ENCODE peak calls at places on chromosomes 4 and X, in nine cellular contexts. One of them, this sample, is unnamed.

GRCh38 chr4:15779336-15779735 is 1.2 kb downstream of the CD38 start:
- DNase-seq in Karpas-422: peak; percentile 45
- DNase-seq in right cardiac atrium: peak; percentile 87
- DNase-seq in heart left ventricle: peak; percentile 69
- DNase-seq in GM23248: peak; percentile 74
- DNase-seq in aorta: peak; percentile 62
- DNase-seq in psoas muscle: peak; percentile 69
- DNase-seq in endodermal cell: peak; percentile 75
- DNase-seq in esophagus squamous epithelium: no peak
- DNase-seq in this sample: peak; percentile 67

GRCh38 chrX:154486396-154487207 is at the start of gene UBL4A:
- DNase-seq in endodermal cell: peak; percentile 75
- DNase-seq in right cardiac atrium: peak; percentile 89
- DNase-seq in psoas muscle: peak; percentile 72
- DNase-seq in Karpas-422: peak; percentile 84
- DNase-seq in GM23248: peak; percentile 63
- DNase-seq in aorta: peak; percentile 69
- DNase-seq in esophagus squamous epithelium: no peak
- DNase-seq in heart left ventricle: peak; percentile 69
- DNase-seq in this sample: peak; percentile 66

GRCh38 chr4:37770016-37770415 is 56.5 kb upstream of the PGM2 start:
- DNase-seq in psoas muscle: no peak
- DNase-seq in heart left ventricle: no peak
- DNase-seq in aorta: no peak
- DNase-seq in Karpas-422: no peak
- DNase-seq in GM23248: peak; percentile 77
- DNase-seq in right cardiac atrium: no peak
- DNase-seq in endodermal cell: no peak
- DNase-seq in esophagus squamous epithelium: no peak
- DNase-seq in this sample: no peak

GRCh38 chrX:114800719-114801118 is 216.7 kb downstream of the IL13RA2 start:
- DNase-seq in heart left ventricle: no peak
- DNase-seq in psoas muscle: no peak
- DNase-seq in endodermal cell: no peak
- DNase-seq in esophagus squamous epithelium: no peak
- DNase-seq in aorta: no peak
- DNase-seq in GM23248: peak; percentile 80
- DNase-seq in Karpas-422: no peak
- DNase-seq in right cardiac atrium: no peak
- DNase-seq in this sample: no peak

GRCh38 chr4:170672571-170672970 is 582.8 kb upstream of the AADAT start:
- DNase-seq in right cardiac atrium: no peak
- DNase-seq in endodermal cell: no peak
- DNase-seq in psoas muscle: no peak
- DNase-seq in esophagus squamous epithelium: no peak
- DNase-seq in GM23248: peak; percentile 36
- DNase-seq in heart left ventricle: no peak
- DNase-seq in aorta: no peak
- DNase-seq in Karpas-422: no peak
- DNase-seq in this sample: no peak

GRCh38 chr4:168621806-168622589 is 125.1 kb downstream of the PALLD start:
- DNase-seq in right cardiac atrium: no peak
- DNase-seq in heart left ventricle: no peak
- DNase-seq in Karpas-422: no peak
- DNase-seq in GM23248: peak; percentile 74
- DNase-seq in esophagus squamous epithelium: no peak
- DNase-seq in endodermal cell: no peak
- DNase-seq in aorta: no peak
- DNase-seq in psoas muscle: no peak
- DNase-seq in this sample: no peak

GRCh38 chr4:173934933-173935620 is 348.4 kb downstream of the FBXO8 start:
- DNase-seq in endodermal cell: no peak
- DNase-seq in esophagus squamous epithelium: no peak
- DNase-seq in psoas muscle: no peak
- DNase-seq in right cardiac atrium: no peak
- DNase-seq in aorta: no peak
- DNase-seq in GM23248: no peak
- DNase-seq in Karpas-422: no peak
- DNase-seq in heart left ventricle: no peak
- DNase-seq in this sample: no peak

GRCh38 chr4:52721968-52722814 is 29.0 kb downstream of the ERVMER34-1 start:
- DNase-seq in Karpas-422: peak; percentile 99
- DNase-seq in heart left ventricle: peak; percentile 96
- DNase-seq in endodermal cell: peak; percentile 99
- DNase-seq in aorta: peak; percentile 96
- DNase-seq in right cardiac atrium: peak; percentile 97
- DNase-seq in psoas muscle: peak; percentile 94
- DNase-seq in GM23248: peak; percentile 98
- DNase-seq in esophagus squamous epithelium: peak; percentile 88
- DNase-seq in this sample: peak; percentile 92

GRCh38 chrX:11611161-11611560 is 54.6 kb downstream of the ARHGAP6 start:
- DNase-seq in GM23248: no peak
- DNase-seq in aorta: no peak
- DNase-seq in psoas muscle: no peak
- DNase-seq in esophagus squamous epithelium: no peak
- DNase-seq in Karpas-422: no peak
- DNase-seq in right cardiac atrium: no peak
- DNase-seq in heart left ventricle: no peak
- DNase-seq in endodermal cell: no peak
- DNase-seq in this sample: no peak

GRCh38 chr4:10006604-10007435 is 14.5 kb downstream of the SLC2A9 start:
- DNase-seq in heart left ventricle: no peak
- DNase-seq in aorta: peak; percentile 64
- DNase-seq in right cardiac atrium: no peak
- DNase-seq in esophagus squamous epithelium: no peak
- DNase-seq in psoas muscle: peak; percentile 60
- DNase-seq in GM23248: peak; percentile 51
- DNase-seq in Karpas-422: no peak
- DNase-seq in endodermal cell: peak; percentile 64
- DNase-seq in this sample: peak; percentile 76

GRCh38 chrX:103878466-103879151 is 46.6 kb upstream of the RAB9B start:
- DNase-seq in endodermal cell: peak; percentile 57
- DNase-seq in heart left ventricle: no peak
- DNase-seq in aorta: no peak
- DNase-seq in psoas muscle: no peak
- DNase-seq in right cardiac atrium: no peak
- DNase-seq in esophagus squamous epithelium: no peak
- DNase-seq in Karpas-422: no peak
- DNase-seq in GM23248: peak; percentile 75
- DNase-seq in this sample: no peak

GRCh38 chr4:108109111-108109510 is 59.6 kb downstream of the LEF1 start:
- DNase-seq in aorta: no peak
- DNase-seq in right cardiac atrium: no peak
- DNase-seq in esophagus squamous epithelium: no peak
- DNase-seq in heart left ventricle: no peak
- DNase-seq in psoas muscle: no peak
- DNase-seq in GM23248: no peak
- DNase-seq in Karpas-422: no peak
- DNase-seq in endodermal cell: no peak
- DNase-seq in this sample: no peak

GRCh38 chrX:10582215-10582733 is 38.1 kb downstream of the MID1 start:
- DNase-seq in right cardiac atrium: no peak
- DNase-seq in aorta: no peak
- DNase-seq in psoas muscle: no peak
- DNase-seq in Karpas-422: no peak
- DNase-seq in heart left ventricle: no peak
- DNase-seq in esophagus squamous epithelium: no peak
- DNase-seq in endodermal cell: no peak
- DNase-seq in GM23248: peak; percentile 31
- DNase-seq in this sample: no peak

GRCh38 chr4:177242651-177243296 is 66.9 kb upstream of the NEIL3 start:
- DNase-seq in esophagus squamous epithelium: no peak
- DNase-seq in endodermal cell: no peak
- DNase-seq in GM23248: peak; percentile 23
- DNase-seq in Karpas-422: no peak
- DNase-seq in heart left ventricle: no peak
- DNase-seq in aorta: no peak
- DNase-seq in psoas muscle: no peak
- DNase-seq in right cardiac atrium: no peak
- DNase-seq in this sample: no peak
- H3K4me3 ChIP-seq in esophagus squamous epithelium: no peak overlapping the region
- H3K4me3 ChIP-seq in endodermal cell: no peak overlapping the region
- H3K4me3 ChIP-seq in GM23248: no peak overlapping the region
- H3K4me3 ChIP-seq in Karpas-422: no peak overlapping the region
- H3K4me3 ChIP-seq in heart left ventricle: no peak overlapping the region
- H3K4me3 ChIP-seq in aorta: no peak overlapping the region
- H3K4me3 ChIP-seq in psoas muscle: no peak overlapping the region
- H3K4me3 ChIP-seq in right cardiac atrium: no peak overlapping the region
- H3K4me3 ChIP-seq in this sample: no peak overlapping the region

DNA sequence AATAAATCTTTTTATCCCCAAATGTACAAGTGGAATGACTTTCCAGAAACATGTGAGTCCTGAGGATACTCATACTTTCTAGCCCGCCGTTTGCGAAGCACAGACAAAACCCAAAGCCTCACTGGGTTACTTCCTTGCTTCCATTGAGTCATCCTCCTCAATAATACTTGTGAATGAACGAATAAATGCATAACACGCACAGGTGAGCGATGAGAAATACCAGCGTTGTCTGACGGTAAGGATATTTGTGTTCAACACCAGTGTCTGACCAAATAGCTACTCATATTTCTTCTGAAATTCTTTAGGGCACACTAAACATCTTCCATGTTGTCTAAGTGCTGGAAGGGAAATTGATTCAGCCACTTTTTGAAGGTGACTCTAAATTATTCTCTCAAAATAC is 36.0 kb downstream of the CCNG2 start:
- DNase-seq in right cardiac atrium: no peak
- DNase-seq in GM23248: no peak
- DNase-seq in heart left ventricle: no peak
- DNase-seq in psoas muscle: no peak
- DNase-seq in aorta: no peak
- DNase-seq in Karpas-422: no peak
- DNase-seq in esophagus squamous epithelium: no peak
- DNase-seq in endodermal cell: no peak
- DNase-seq in this sample: no peak
- H3K27ac ChIP-seq in right cardiac atrium: no peak overlapping the region
- H3K27ac ChIP-seq in GM23248: no peak overlapping the region
- H3K27ac ChIP-seq in heart left ventricle: no peak overlapping the region
- H3K27ac ChIP-seq in psoas muscle: no peak overlapping the region
- H3K27ac ChIP-seq in aorta: no peak overlapping the region
- H3K27ac ChIP-seq in Karpas-422: no peak overlapping the region
- H3K27ac ChIP-seq in esophagus squamous epithelium: peak overlapping the region; percentile 50
- H3K27ac ChIP-seq in endodermal cell: no peak overlapping the region
- H3K27ac ChIP-seq in this sample: no peak overlapping the region

GRCh38 chr4:8053688-8054449 is 104.7 kb downstream of the ABLIM2 start:
- DNase-seq in endodermal cell: no peak
- DNase-seq in right cardiac atrium: no peak
- DNase-seq in Karpas-422: no peak
- DNase-seq in heart left ventricle: no peak
- DNase-seq in psoas muscle: no peak
- DNase-seq in esophagus squamous epithelium: no peak
- DNase-seq in aorta: no peak
- DNase-seq in GM23248: no peak
- DNase-seq in this sample: no peak

GRCh38 chr4:8050180-8050554 is 108.4 kb downstream of the ABLIM2 start:
- DNase-seq in heart left ventricle: no peak
- DNase-seq in esophagus squamous epithelium: no peak
- DNase-seq in GM23248: no peak
- DNase-seq in psoas muscle: no peak
- DNase-seq in Karpas-422: no peak
- DNase-seq in aorta: no peak
- DNase-seq in endodermal cell: no peak
- DNase-seq in right cardiac atrium: no peak
- DNase-seq in this sample: no peak

GRCh38 chr4:8052160-8052691 is 106.4 kb downstream of the ABLIM2 start:
- DNase-seq in heart left ventricle: no peak
- DNase-seq in psoas muscle: peak; percentile 72
- DNase-seq in esophagus squamous epithelium: no peak
- DNase-seq in aorta: no peak
- DNase-seq in right cardiac atrium: no peak
- DNase-seq in Karpas-422: no peak
- DNase-seq in GM23248: no peak
- DNase-seq in endodermal cell: peak; percentile 45
- DNase-seq in this sample: no peak

GRCh38 chr4:8050555-8051206 is 107.9 kb downstream of the ABLIM2 start:
- DNase-seq in esophagus squamous epithelium: no peak
- DNase-seq in GM23248: peak; percentile 21
- DNase-seq in heart left ventricle: peak; percentile 92
- DNase-seq in endodermal cell: peak; percentile 92
- DNase-seq in Karpas-422: no peak
- DNase-seq in aorta: peak; percentile 85
- DNase-seq in right cardiac atrium: peak; percentile 93
- DNase-seq in psoas muscle: peak; percentile 90
- DNase-seq in this sample: peak; percentile 74

DNA sequence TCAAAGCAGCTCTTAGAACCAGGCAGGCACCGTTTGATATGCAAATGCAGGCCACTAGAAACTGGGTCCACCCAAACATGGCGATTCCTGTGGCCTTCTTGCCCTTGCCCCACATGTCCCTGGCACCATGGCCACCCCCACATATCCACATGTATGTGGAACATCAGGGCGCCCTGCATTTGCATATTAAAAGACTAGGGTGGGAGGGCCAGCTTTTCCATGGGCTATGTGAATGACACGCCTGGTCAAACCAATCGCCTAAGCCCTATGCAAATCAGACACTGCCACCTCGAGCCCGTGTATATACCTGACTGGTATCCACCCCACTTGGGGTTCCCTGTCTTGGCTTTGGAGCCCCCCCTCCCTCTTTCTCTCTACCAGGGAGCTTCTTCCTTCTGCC is 107.0 kb downstream of the ABLIM2 start:
- DNase-seq in GM23248: no peak
- DNase-seq in psoas muscle: no peak
- DNase-seq in endodermal cell: peak; percentile 67
- DNase-seq in heart left ventricle: no peak
- DNase-seq in Karpas-422: no peak
- DNase-seq in right cardiac atrium: no peak
- DNase-seq in aorta: no peak
- DNase-seq in esophagus squamous epithelium: no peak
- DNase-seq in this sample: no peak
- H3K4me3 ChIP-seq in GM23248: no peak overlapping the region
- H3K4me3 ChIP-seq in psoas muscle: no peak overlapping the region
- H3K4me3 ChIP-seq in endodermal cell: no peak overlapping the region
- H3K4me3 ChIP-seq in heart left ventricle: no peak overlapping the region
- H3K4me3 ChIP-seq in Karpas-422: no peak overlapping the region
- H3K4me3 ChIP-seq in right cardiac atrium: no peak overlapping the region
- H3K4me3 ChIP-seq in aorta: no peak overlapping the region
- H3K4me3 ChIP-seq in esophagus squamous epithelium: no peak overlapping the region
- H3K4me3 ChIP-seq in this sample: no peak overlapping the region

DNA sequence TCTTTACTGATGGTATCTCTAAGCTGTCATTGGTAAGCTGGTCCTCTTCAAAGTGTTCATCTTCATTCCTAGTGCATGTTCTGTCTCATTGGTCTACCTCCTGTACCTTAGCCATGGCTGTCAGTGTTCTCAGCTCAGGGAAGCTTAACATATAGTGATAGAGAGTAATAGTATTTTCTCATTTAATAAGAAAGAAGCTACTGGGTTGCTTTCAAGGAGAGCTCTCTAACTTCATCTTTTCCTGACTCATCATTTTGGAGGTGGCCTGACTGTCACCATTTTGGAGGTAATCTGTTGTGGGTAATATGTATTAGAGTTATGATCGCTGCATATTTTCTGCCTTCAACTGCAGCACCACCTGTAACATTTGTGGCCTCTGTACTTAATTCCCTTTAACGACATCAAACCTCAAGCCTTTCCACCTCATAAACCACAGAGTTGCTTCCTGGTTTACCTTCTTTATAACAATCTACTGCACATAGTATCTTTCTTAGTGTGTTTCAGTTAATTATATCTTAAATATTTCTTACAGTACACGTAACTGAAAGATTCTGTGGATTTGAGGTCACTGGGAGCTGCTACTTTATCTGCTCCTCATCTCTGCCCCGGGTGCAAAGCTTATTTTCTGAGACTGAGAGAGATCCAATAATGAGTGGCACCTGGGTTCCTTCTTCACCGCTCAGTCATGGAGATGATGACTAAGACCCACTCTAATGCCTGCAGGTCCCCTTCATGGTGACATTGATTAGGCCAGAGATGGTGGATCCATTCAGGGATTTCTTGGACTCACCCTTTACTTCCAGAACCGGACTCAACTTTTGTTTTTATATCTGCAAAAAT is 474.1 kb upstream of the TECRL start:
- DNase-seq in Karpas-422: no peak
- DNase-seq in psoas muscle: no peak
- DNase-seq in endodermal cell: no peak
- DNase-seq in aorta: no peak
- DNase-seq in esophagus squamous epithelium: no peak
- DNase-seq in right cardiac atrium: no peak
- DNase-seq in GM23248: no peak
- DNase-seq in heart left ventricle: no peak
- DNase-seq in this sample: no peak
- H3K27ac ChIP-seq in Karpas-422: no peak overlapping the region
- H3K27ac ChIP-seq in psoas muscle: no peak overlapping the region
- H3K27ac ChIP-seq in endodermal cell: no peak overlapping the region
- H3K27ac ChIP-seq in aorta: no peak overlapping the region
- H3K27ac ChIP-seq in esophagus squamous epithelium: no peak overlapping the region
- H3K27ac ChIP-seq in right cardiac atrium: no peak overlapping the region
- H3K27ac ChIP-seq in GM23248: no peak overlapping the region
- H3K27ac ChIP-seq in heart left ventricle: no peak overlapping the region
- H3K27ac ChIP-seq in this sample: no peak overlapping the region

This sample was measured in lung.